ENCODE peak calls at places on chromosome 7, in ten cellular contexts. One of them, this sample, is unnamed.

GRCh38 chr7:6228363-6228762 is 44.1 kb downstream of the CYTH3 start:
- DNase-seq in MV-4-11: no peak
- DNase-seq in CD8-positive, alpha-beta memory T cell: no peak
- DNase-seq in activated CD4-positive, alpha-beta T cell treated with anti-CD3 and anti-CD28 coated beads, Interleukin-2, amount 50 U/mL, for 48 hours: no peak
- DNase-seq in cardiac septum: no peak
- DNase-seq in midbrain: no peak
- DNase-seq in AG04449: no peak
- DNase-seq in activated CD8-positive, alpha-beta memory T cell treated with anti-CD3 and anti-CD28 coated beads, Interleukin-2, amount 50 U/mL, for 48 hours: no peak
- DNase-seq in hepatic stellate cell: no peak
- DNase-seq in EH: peak
- DNase-seq in this sample: no peak

GRCh38 chr7:33671521-33672262 is 233.6 kb upstream of the BMPER start:
- DNase-seq in MV-4-11: peak
- DNase-seq in CD8-positive, alpha-beta memory T cell: no peak
- DNase-seq in activated CD4-positive, alpha-beta T cell treated with anti-CD3 and anti-CD28 coated beads, Interleukin-2, amount 50 U/mL, for 48 hours: no peak
- DNase-seq in cardiac septum: no peak
- DNase-seq in midbrain: no peak
- DNase-seq in AG04449: no peak
- DNase-seq in activated CD8-positive, alpha-beta memory T cell treated with anti-CD3 and anti-CD28 coated beads, Interleukin-2, amount 50 U/mL, for 48 hours: no peak
- DNase-seq in hepatic stellate cell: no peak
- DNase-seq in EH: peak
- DNase-seq in this sample: no peak

GRCh38 chr7:127667751-127668530 is 15.9 kb downstream of the SND1 start:
- DNase-seq in MV-4-11: peak
- DNase-seq in CD8-positive, alpha-beta memory T cell: no peak
- DNase-seq in activated CD4-positive, alpha-beta T cell treated with anti-CD3 and anti-CD28 coated beads, Interleukin-2, amount 50 U/mL, for 48 hours: no peak
- DNase-seq in cardiac septum: no peak
- DNase-seq in midbrain: no peak
- DNase-seq in AG04449: no peak
- DNase-seq in activated CD8-positive, alpha-beta memory T cell treated with anti-CD3 and anti-CD28 coated beads, Interleukin-2, amount 50 U/mL, for 48 hours: no peak
- DNase-seq in hepatic stellate cell: no peak
- DNase-seq in EH: peak
- DNase-seq in this sample: peak

GRCh38 chr7:17090751-17091150 is 207.7 kb upstream of the AHR start:
- DNase-seq in MV-4-11: no peak
- DNase-seq in CD8-positive, alpha-beta memory T cell: no peak
- DNase-seq in activated CD4-positive, alpha-beta T cell treated with anti-CD3 and anti-CD28 coated beads, Interleukin-2, amount 50 U/mL, for 48 hours: no peak
- DNase-seq in cardiac septum: no peak
- DNase-seq in midbrain: no peak
- DNase-seq in AG04449: peak
- DNase-seq in activated CD8-positive, alpha-beta memory T cell treated with anti-CD3 and anti-CD28 coated beads, Interleukin-2, amount 50 U/mL, for 48 hours: no peak
- DNase-seq in hepatic stellate cell: peak
- DNase-seq in EH: peak
- DNase-seq in this sample: peak

GRCh38 chr7:80884511-80885195 is 34.2 kb downstream of the SEMA3C start:
- DNase-seq in MV-4-11: no peak
- DNase-seq in CD8-positive, alpha-beta memory T cell: no peak
- DNase-seq in activated CD4-positive, alpha-beta T cell treated with anti-CD3 and anti-CD28 coated beads, Interleukin-2, amount 50 U/mL, for 48 hours: no peak
- DNase-seq in cardiac septum: no peak
- DNase-seq in midbrain: no peak
- DNase-seq in AG04449: no peak
- DNase-seq in activated CD8-positive, alpha-beta memory T cell treated with anti-CD3 and anti-CD28 coated beads, Interleukin-2, amount 50 U/mL, for 48 hours: no peak
- DNase-seq in hepatic stellate cell: no peak
- DNase-seq in EH: peak
- DNase-seq in this sample: no peak

GRCh38 chr7:76340617-76341131 is 18.1 kb downstream of the YWHAG start:
- DNase-seq in MV-4-11: no peak
- DNase-seq in CD8-positive, alpha-beta memory T cell: no peak
- DNase-seq in activated CD4-positive, alpha-beta T cell treated with anti-CD3 and anti-CD28 coated beads, Interleukin-2, amount 50 U/mL, for 48 hours: no peak
- DNase-seq in cardiac septum: no peak
- DNase-seq in midbrain: no peak
- DNase-seq in AG04449: peak
- DNase-seq in activated CD8-positive, alpha-beta memory T cell treated with anti-CD3 and anti-CD28 coated beads, Interleukin-2, amount 50 U/mL, for 48 hours: no peak
- DNase-seq in hepatic stellate cell: peak
- DNase-seq in EH: peak
- DNase-seq in this sample: peak

GRCh38 chr7:142142702-142143101 is 31.2 kb downstream of the MGAM2 start:
- DNase-seq in MV-4-11: no peak
- DNase-seq in CD8-positive, alpha-beta memory T cell: no peak
- DNase-seq in activated CD4-positive, alpha-beta T cell treated with anti-CD3 and anti-CD28 coated beads, Interleukin-2, amount 50 U/mL, for 48 hours: no peak
- DNase-seq in cardiac septum: no peak
- DNase-seq in midbrain: no peak
- DNase-seq in AG04449: no peak
- DNase-seq in activated CD8-positive, alpha-beta memory T cell treated with anti-CD3 and anti-CD28 coated beads, Interleukin-2, amount 50 U/mL, for 48 hours: no peak
- DNase-seq in hepatic stellate cell: no peak
- DNase-seq in EH: no peak
- DNase-seq in this sample: no peak

GRCh38 chr7:14095233-14095950 is 105.9 kb upstream of the ETV1 start:
- DNase-seq in MV-4-11: no peak
- DNase-seq in CD8-positive, alpha-beta memory T cell: no peak
- DNase-seq in activated CD4-positive, alpha-beta T cell treated with anti-CD3 and anti-CD28 coated beads, Interleukin-2, amount 50 U/mL, for 48 hours: no peak
- DNase-seq in cardiac septum: no peak
- DNase-seq in midbrain: no peak
- DNase-seq in AG04449: no peak
- DNase-seq in activated CD8-positive, alpha-beta memory T cell treated with anti-CD3 and anti-CD28 coated beads, Interleukin-2, amount 50 U/mL, for 48 hours: no peak
- DNase-seq in hepatic stellate cell: no peak
- DNase-seq in EH: no peak
- DNase-seq in this sample: no peak

GRCh38 chr7:35353481-35353880 is 99.6 kb upstream of the TBX20 start:
- DNase-seq in MV-4-11: no peak
- DNase-seq in CD8-positive, alpha-beta memory T cell: no peak
- DNase-seq in activated CD4-positive, alpha-beta T cell treated with anti-CD3 and anti-CD28 coated beads, Interleukin-2, amount 50 U/mL, for 48 hours: no peak
- DNase-seq in cardiac septum: no peak
- DNase-seq in midbrain: no peak
- DNase-seq in AG04449: no peak
- DNase-seq in activated CD8-positive, alpha-beta memory T cell treated with anti-CD3 and anti-CD28 coated beads, Interleukin-2, amount 50 U/mL, for 48 hours: no peak
- DNase-seq in hepatic stellate cell: no peak
- DNase-seq in EH: no peak
- DNase-seq in this sample: no peak

GRCh38 chr7:45682358-45682735 is 108.2 kb downstream of the ADCY1 start:
- DNase-seq in MV-4-11: no peak
- DNase-seq in CD8-positive, alpha-beta memory T cell: no peak
- DNase-seq in activated CD4-positive, alpha-beta T cell treated with anti-CD3 and anti-CD28 coated beads, Interleukin-2, amount 50 U/mL, for 48 hours: no peak
- DNase-seq in cardiac septum: peak
- DNase-seq in midbrain: no peak
- DNase-seq in AG04449: no peak
- DNase-seq in activated CD8-positive, alpha-beta memory T cell treated with anti-CD3 and anti-CD28 coated beads, Interleukin-2, amount 50 U/mL, for 48 hours: peak
- DNase-seq in hepatic stellate cell: no peak
- DNase-seq in EH: no peak
- DNase-seq in this sample: no peak

GRCh38 chr7:146956853-146957252 is 840.3 kb downstream of the CNTNAP2 start:
- DNase-seq in MV-4-11: no peak
- DNase-seq in CD8-positive, alpha-beta memory T cell: no peak
- DNase-seq in activated CD4-positive, alpha-beta T cell treated with anti-CD3 and anti-CD28 coated beads, Interleukin-2, amount 50 U/mL, for 48 hours: no peak
- DNase-seq in cardiac septum: no peak
- DNase-seq in midbrain: no peak
- DNase-seq in AG04449: no peak
- DNase-seq in activated CD8-positive, alpha-beta memory T cell treated with anti-CD3 and anti-CD28 coated beads, Interleukin-2, amount 50 U/mL, for 48 hours: no peak
- DNase-seq in hepatic stellate cell: no peak
- DNase-seq in EH: no peak
- DNase-seq in this sample: no peak

GRCh38 chr7:155213385-155213784 is 84.3 kb upstream of the INSIG1 start:
- DNase-seq in MV-4-11: no peak
- DNase-seq in CD8-positive, alpha-beta memory T cell: no peak
- DNase-seq in activated CD4-positive, alpha-beta T cell treated with anti-CD3 and anti-CD28 coated beads, Interleukin-2, amount 50 U/mL, for 48 hours: no peak
- DNase-seq in cardiac septum: no peak
- DNase-seq in midbrain: no peak
- DNase-seq in AG04449: no peak
- DNase-seq in activated CD8-positive, alpha-beta memory T cell treated with anti-CD3 and anti-CD28 coated beads, Interleukin-2, amount 50 U/mL, for 48 hours: no peak
- DNase-seq in hepatic stellate cell: peak
- DNase-seq in EH: peak
- DNase-seq in this sample: peak

GRCh38 chr7:16348251-16348650 is 73.1 kb downstream of the CRPPA start:
- DNase-seq in MV-4-11: no peak
- DNase-seq in CD8-positive, alpha-beta memory T cell: no peak
- DNase-seq in activated CD4-positive, alpha-beta T cell treated with anti-CD3 and anti-CD28 coated beads, Interleukin-2, amount 50 U/mL, for 48 hours: no peak
- DNase-seq in cardiac septum: no peak
- DNase-seq in midbrain: no peak
- DNase-seq in AG04449: no peak
- DNase-seq in activated CD8-positive, alpha-beta memory T cell treated with anti-CD3 and anti-CD28 coated beads, Interleukin-2, amount 50 U/mL, for 48 hours: no peak
- DNase-seq in hepatic stellate cell: no peak
- DNase-seq in EH: no peak
- DNase-seq in this sample: no peak

GRCh38 chr7:21361413-21362130 is 66.3 kb upstream of the SP4 start:
- DNase-seq in MV-4-11: no peak
- DNase-seq in CD8-positive, alpha-beta memory T cell: no peak
- DNase-seq in activated CD4-positive, alpha-beta T cell treated with anti-CD3 and anti-CD28 coated beads, Interleukin-2, amount 50 U/mL, for 48 hours: no peak
- DNase-seq in cardiac septum: no peak
- DNase-seq in midbrain: no peak
- DNase-seq in AG04449: no peak
- DNase-seq in activated CD8-positive, alpha-beta memory T cell treated with anti-CD3 and anti-CD28 coated beads, Interleukin-2, amount 50 U/mL, for 48 hours: no peak
- DNase-seq in hepatic stellate cell: no peak
- DNase-seq in EH: no peak
- DNase-seq in this sample: no peak

GRCh38 chr7:74069086-74069541 is 14.5 kb upstream of the LIMK1 start:
- DNase-seq in MV-4-11: no peak
- DNase-seq in CD8-positive, alpha-beta memory T cell: no peak
- DNase-seq in activated CD4-positive, alpha-beta T cell treated with anti-CD3 and anti-CD28 coated beads, Interleukin-2, amount 50 U/mL, for 48 hours: no peak
- DNase-seq in cardiac septum: no peak
- DNase-seq in midbrain: no peak
- DNase-seq in AG04449: no peak
- DNase-seq in activated CD8-positive, alpha-beta memory T cell treated with anti-CD3 and anti-CD28 coated beads, Interleukin-2, amount 50 U/mL, for 48 hours: no peak
- DNase-seq in hepatic stellate cell: no peak
- DNase-seq in EH: no peak
- DNase-seq in this sample: no peak

GRCh38 chr7:150377116-150377979 is 1.8 kb upstream of the ZNF775 start:
- DNase-seq in MV-4-11: peak
- DNase-seq in CD8-positive, alpha-beta memory T cell: no peak
- DNase-seq in activated CD4-positive, alpha-beta T cell treated with anti-CD3 and anti-CD28 coated beads, Interleukin-2, amount 50 U/mL, for 48 hours: no peak
- DNase-seq in cardiac septum: no peak
- DNase-seq in midbrain: no peak
- DNase-seq in AG04449: no peak
- DNase-seq in activated CD8-positive, alpha-beta memory T cell treated with anti-CD3 and anti-CD28 coated beads, Interleukin-2, amount 50 U/mL, for 48 hours: no peak
- DNase-seq in hepatic stellate cell: no peak
- DNase-seq in EH: no peak
- DNase-seq in this sample: no peak

GRCh38 chr7:94039368-94040065 is 35.4 kb upstream of the BET1 start:
- DNase-seq in MV-4-11: no peak
- DNase-seq in CD8-positive, alpha-beta memory T cell: no peak
- DNase-seq in activated CD4-positive, alpha-beta T cell treated with anti-CD3 and anti-CD28 coated beads, Interleukin-2, amount 50 U/mL, for 48 hours: no peak
- DNase-seq in cardiac septum: no peak
- DNase-seq in midbrain: no peak
- DNase-seq in AG04449: no peak
- DNase-seq in activated CD8-positive, alpha-beta memory T cell treated with anti-CD3 and anti-CD28 coated beads, Interleukin-2, amount 50 U/mL, for 48 hours: no peak
- DNase-seq in hepatic stellate cell: no peak
- DNase-seq in EH: no peak
- DNase-seq in this sample: no peak

GRCh38 chr7:35185908-35186731 is 67.8 kb downstream of the TBX20 start:
- DNase-seq in MV-4-11: no peak
- DNase-seq in CD8-positive, alpha-beta memory T cell: no peak
- DNase-seq in activated CD4-positive, alpha-beta T cell treated with anti-CD3 and anti-CD28 coated beads, Interleukin-2, amount 50 U/mL, for 48 hours: peak
- DNase-seq in cardiac septum: peak
- DNase-seq in midbrain: peak
- DNase-seq in AG04449: no peak
- DNase-seq in activated CD8-positive, alpha-beta memory T cell treated with anti-CD3 and anti-CD28 coated beads, Interleukin-2, amount 50 U/mL, for 48 hours: peak
- DNase-seq in hepatic stellate cell: peak
- DNase-seq in EH: peak
- DNase-seq in this sample: no peak

GRCh38 chr7:31814187-31814586 is 127.2 kb downstream of the PPP1R17 start:
- DNase-seq in MV-4-11: no peak
- DNase-seq in CD8-positive, alpha-beta memory T cell: no peak
- DNase-seq in activated CD4-positive, alpha-beta T cell treated with anti-CD3 and anti-CD28 coated beads, Interleukin-2, amount 50 U/mL, for 48 hours: no peak
- DNase-seq in cardiac septum: no peak
- DNase-seq in midbrain: no peak
- DNase-seq in AG04449: no peak
- DNase-seq in activated CD8-positive, alpha-beta memory T cell treated with anti-CD3 and anti-CD28 coated beads, Interleukin-2, amount 50 U/mL, for 48 hours: no peak
- DNase-seq in hepatic stellate cell: peak
- DNase-seq in EH: peak
- DNase-seq in this sample: no peak

GRCh38 chr7:90412458-90413184 is 9.4 kb downstream of the CLDN12 start:
- DNase-seq in MV-4-11: no peak
- DNase-seq in CD8-positive, alpha-beta memory T cell: no peak
- DNase-seq in activated CD4-positive, alpha-beta T cell treated with anti-CD3 and anti-CD28 coated beads, Interleukin-2, amount 50 U/mL, for 48 hours: peak
- DNase-seq in cardiac septum: no peak
- DNase-seq in midbrain: no peak
- DNase-seq in AG04449: no peak
- DNase-seq in activated CD8-positive, alpha-beta memory T cell treated with anti-CD3 and anti-CD28 coated beads, Interleukin-2, amount 50 U/mL, for 48 hours: no peak
- DNase-seq in hepatic stellate cell: peak
- DNase-seq in EH: peak
- DNase-seq in this sample: peak

GRCh38 chr7:1662767-1663166 is 7.3 kb upstream of the ELFN1 start:
- DNase-seq in MV-4-11: no peak
- DNase-seq in CD8-positive, alpha-beta memory T cell: no peak
- DNase-seq in activated CD4-positive, alpha-beta T cell treated with anti-CD3 and anti-CD28 coated beads, Interleukin-2, amount 50 U/mL, for 48 hours: no peak
- DNase-seq in cardiac septum: peak
- DNase-seq in midbrain: no peak
- DNase-seq in AG04449: no peak
- DNase-seq in activated CD8-positive, alpha-beta memory T cell treated with anti-CD3 and anti-CD28 coated beads, Interleukin-2, amount 50 U/mL, for 48 hours: no peak
- DNase-seq in hepatic stellate cell: no peak
- DNase-seq in EH: no peak
- DNase-seq in this sample: no peak

GRCh38 chr7:20581956-20582355 is 33.5 kb upstream of the ABCB5 start:
- DNase-seq in MV-4-11: no peak
- DNase-seq in CD8-positive, alpha-beta memory T cell: no peak
- DNase-seq in activated CD4-positive, alpha-beta T cell treated with anti-CD3 and anti-CD28 coated beads, Interleukin-2, amount 50 U/mL, for 48 hours: no peak
- DNase-seq in cardiac septum: no peak
- DNase-seq in midbrain: no peak
- DNase-seq in AG04449: no peak
- DNase-seq in activated CD8-positive, alpha-beta memory T cell treated with anti-CD3 and anti-CD28 coated beads, Interleukin-2, amount 50 U/mL, for 48 hours: no peak
- DNase-seq in hepatic stellate cell: no peak
- DNase-seq in EH: no peak
- DNase-seq in this sample: no peak

GRCh38 chr7:73865738-73866445 is 4.9 kb downstream of the TMEM270 start:
- DNase-seq in MV-4-11: peak
- DNase-seq in CD8-positive, alpha-beta memory T cell: no peak
- DNase-seq in activated CD4-positive, alpha-beta T cell treated with anti-CD3 and anti-CD28 coated beads, Interleukin-2, amount 50 U/mL, for 48 hours: peak
- DNase-seq in cardiac septum: no peak
- DNase-seq in midbrain: peak
- DNase-seq in AG04449: no peak
- DNase-seq in activated CD8-positive, alpha-beta memory T cell treated with anti-CD3 and anti-CD28 coated beads, Interleukin-2, amount 50 U/mL, for 48 hours: no peak
- DNase-seq in hepatic stellate cell: peak
- DNase-seq in EH: peak
- DNase-seq in this sample: peak

GRCh38 chr7:84422790-84423189 is 228.2 kb upstream of the SEMA3A start:
- DNase-seq in MV-4-11: no peak
- DNase-seq in CD8-positive, alpha-beta memory T cell: no peak
- DNase-seq in activated CD4-positive, alpha-beta T cell treated with anti-CD3 and anti-CD28 coated beads, Interleukin-2, amount 50 U/mL, for 48 hours: no peak
- DNase-seq in cardiac septum: no peak
- DNase-seq in midbrain: no peak
- DNase-seq in AG04449: peak
- DNase-seq in activated CD8-positive, alpha-beta memory T cell treated with anti-CD3 and anti-CD28 coated beads, Interleukin-2, amount 50 U/mL, for 48 hours: no peak
- DNase-seq in hepatic stellate cell: no peak
- DNase-seq in EH: no peak
- DNase-seq in this sample: no peak

GRCh38 chr7:25858200-25858561 is 293.8 kb upstream of the NFE2L3 start:
- DNase-seq in MV-4-11: no peak
- DNase-seq in CD8-positive, alpha-beta memory T cell: no peak
- DNase-seq in activated CD4-positive, alpha-beta T cell treated with anti-CD3 and anti-CD28 coated beads, Interleukin-2, amount 50 U/mL, for 48 hours: no peak
- DNase-seq in cardiac septum: no peak
- DNase-seq in midbrain: no peak
- DNase-seq in AG04449: no peak
- DNase-seq in activated CD8-positive, alpha-beta memory T cell treated with anti-CD3 and anti-CD28 coated beads, Interleukin-2, amount 50 U/mL, for 48 hours: no peak
- DNase-seq in hepatic stellate cell: no peak
- DNase-seq in EH: no peak
- DNase-seq in this sample: no peak

GRCh38 chr7:7913506-7913905 is 55.1 kb upstream of the GLCCI1 start:
- DNase-seq in MV-4-11: no peak
- DNase-seq in CD8-positive, alpha-beta memory T cell: no peak
- DNase-seq in activated CD4-positive, alpha-beta T cell treated with anti-CD3 and anti-CD28 coated beads, Interleukin-2, amount 50 U/mL, for 48 hours: no peak
- DNase-seq in cardiac septum: no peak
- DNase-seq in midbrain: no peak
- DNase-seq in AG04449: no peak
- DNase-seq in activated CD8-positive, alpha-beta memory T cell treated with anti-CD3 and anti-CD28 coated beads, Interleukin-2, amount 50 U/mL, for 48 hours: no peak
- DNase-seq in hepatic stellate cell: no peak
- DNase-seq in EH: peak
- DNase-seq in this sample: peak

GRCh38 chr7:137983308-137984008 is 18.4 kb downstream of the CREB3L2 start:
- DNase-seq in MV-4-11: no peak
- DNase-seq in CD8-positive, alpha-beta memory T cell: no peak
- DNase-seq in activated CD4-positive, alpha-beta T cell treated with anti-CD3 and anti-CD28 coated beads, Interleukin-2, amount 50 U/mL, for 48 hours: no peak
- DNase-seq in cardiac septum: no peak
- DNase-seq in midbrain: peak
- DNase-seq in AG04449: no peak
- DNase-seq in activated CD8-positive, alpha-beta memory T cell treated with anti-CD3 and anti-CD28 coated beads, Interleukin-2, amount 50 U/mL, for 48 hours: no peak
- DNase-seq in hepatic stellate cell: no peak
- DNase-seq in EH: no peak
- DNase-seq in this sample: no peak

GRCh38 chr7:139133335-139134139 is 24.0 kb upstream of the ZC3HAV1 start:
- DNase-seq in MV-4-11: peak
- DNase-seq in CD8-positive, alpha-beta memory T cell: peak
- DNase-seq in activated CD4-positive, alpha-beta T cell treated with anti-CD3 and anti-CD28 coated beads, Interleukin-2, amount 50 U/mL, for 48 hours: peak
- DNase-seq in cardiac septum: peak
- DNase-seq in midbrain: peak
- DNase-seq in AG04449: no peak
- DNase-seq in activated CD8-positive, alpha-beta memory T cell treated with anti-CD3 and anti-CD28 coated beads, Interleukin-2, amount 50 U/mL, for 48 hours: peak
- DNase-seq in hepatic stellate cell: peak
- DNase-seq in EH: peak
- DNase-seq in this sample: peak

This sample was measured in HFFc6.